ENCODE peak calls at places on chromosomes 11 and 22, in seven cellular contexts. A is HepG2, D is lower lobe of right lung, B is cardiac muscle cell, E is fibroblast of lung, K is colonic mucosa, C is left lung. N is an unnamed sample.

GRCh38 chr11:11072067-11072466 is 214.2 kb upstream of the ZBED5 start:
- DNase-seq in A (no peak), D (no peak), B (no peak), E (no peak), K (no peak), C (no peak), N (no peak)

GRCh38 chr11:706957-707816 is 1.2 kb downstream of the EPS8L2 start:
- DNase-seq in A (peak; percentile 94), D (peak; percentile 71), B (no peak), E (peak; percentile 70), K (peak; percentile 74), C (peak; percentile 85), N (no peak)

GRCh38 chr22:27825174-27825573 is 23.6 kb upstream of the MN1 start:
- DNase-seq in A (no peak), D (no peak), B (no peak), E (no peak), K (no peak), C (no peak), N (no peak)

GRCh38 chr11:91396243-91397133 is 828.1 kb upstream of the FAT3 start:
- DNase-seq in A (peak; percentile 82), D (no peak), B (no peak), E (peak; percentile 22), K (no peak), C (no peak), N (no peak)

GRCh38 chr11:63813563-63814382 is 517 bp downstream of the SPINDOC start:
- DNase-seq in A (no peak), D (peak; percentile 72), B (peak; percentile 73), E (peak; percentile 68), K (peak; percentile 55), C (peak; percentile 87), N (peak; percentile 68)

GRCh38 chr22:38026130-38027111 is 30.8 kb upstream of the PICK1 start:
- DNase-seq in A (no peak), D (peak; percentile 25), B (no peak), E (no peak), K (no peak), C (peak; percentile 63), N (no peak)

GRCh38 chr22:48152154-48152775 is 1389.8 kb downstream of the TBC1D22A start:
- DNase-seq in A (no peak), D (no peak), B (no peak), E (no peak), K (no peak), C (no peak), N (no peak)

GRCh38 chr22:20436309-20437252 is 1.0 kb downstream of the SCARF2 start:
- DNase-seq in A (no peak), D (peak; percentile 50), B (peak; percentile 74), E (peak; percentile 29), K (no peak), C (no peak), N (peak; percentile 66)

DNA sequence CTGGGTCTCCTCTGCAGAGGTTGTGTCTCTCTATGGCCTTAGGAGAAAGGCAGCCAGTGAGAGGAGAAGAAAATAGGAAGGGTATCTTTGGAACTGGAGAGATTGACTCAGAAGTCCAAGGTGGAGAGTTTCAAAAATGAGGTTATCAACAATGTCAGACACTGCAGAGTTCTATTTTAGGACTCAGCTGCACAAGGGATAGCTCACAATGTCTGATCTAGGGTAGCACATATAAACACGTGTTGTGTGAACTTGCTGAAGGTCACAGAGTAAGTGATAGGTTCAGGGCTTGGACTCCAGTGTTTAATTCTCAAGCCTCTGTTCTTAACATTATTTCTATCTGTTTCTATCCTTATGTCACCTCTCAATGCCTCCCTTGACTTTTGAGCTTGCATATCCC is 305.0 kb upstream of the LARGE1 start:
- DNase-seq in A (no peak), D (no peak), B (peak; percentile 22), E (no peak), K (no peak), C (no peak), N (no peak)
- H3K4me3 ChIP-seq in A (no peak overlapping the region), D (no peak overlapping the region), B (no peak overlapping the region), E (no peak overlapping the region), K (no peak overlapping the region), C (no peak overlapping the region), N (no peak overlapping the region)

GRCh38 chr11:75467311-75467710 is 34.3 kb upstream of the KLHL35 start:
- DNase-seq in A (no peak), D (peak; percentile 30), B (no peak), E (no peak), K (no peak), C (peak; percentile 55), N (no peak)
- H3K4me1 ChIP-seq in A (peaks cover 9% of the 10 kb centered on the region), D (peaks cover 33% of the 10 kb centered on the region), B (peaks cover 4% of the 10 kb centered on the region), E (peaks cover 6% of the 10 kb centered on the region), K (no peaks in the 10 kb centered on the region), C (peaks cover 13% of the 10 kb centered on the region), N (no peaks in the 10 kb centered on the region)

GRCh38 chr11:19435306-19435989 is 194.7 kb upstream of the E2F8 start:
- DNase-seq in A (no peak), D (no peak), B (no peak), E (no peak), K (no peak), C (no peak), N (no peak)
- H3K4me3 ChIP-seq in A (no peak overlapping the region), D (no peak overlapping the region), B (no peak overlapping the region), E (no peak overlapping the region), K (no peak overlapping the region), C (no peak overlapping the region), N (no peak overlapping the region)

DNA sequence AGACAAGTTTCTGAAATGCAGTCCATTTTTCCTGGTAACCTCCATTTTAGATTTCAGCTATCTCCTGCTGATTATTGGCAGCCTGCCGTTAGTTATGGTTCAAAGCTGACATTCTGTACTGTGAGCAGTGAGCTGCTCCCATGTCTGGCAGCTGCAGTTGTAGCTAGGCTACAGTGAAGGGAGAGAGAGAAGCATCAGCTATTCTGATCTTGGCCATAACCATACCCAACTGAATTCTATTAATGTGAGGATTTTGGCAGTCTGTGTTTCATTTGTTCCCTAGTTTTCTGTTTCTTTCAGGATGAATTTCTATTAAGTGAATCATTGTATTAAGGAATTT is 33.4 kb downstream of the SIK2 start:
- DNase-seq in A (no peak), D (no peak), B (no peak), E (peak; percentile 87), K (no peak), C (no peak), N (no peak)
- H3K4me1 ChIP-seq in A (peaks cover 52% of the 10 kb centered on the region), D (peaks cover 39% of the 10 kb centered on the region), B (peaks cover 6% of the 10 kb centered on the region), E (peaks cover 4% of the 10 kb centered on the region), K (peaks cover 6% of the 10 kb centered on the region), C (peaks cover 19% of the 10 kb centered on the region), N (peaks cover 57% of the 10 kb centered on the region)

DNA sequence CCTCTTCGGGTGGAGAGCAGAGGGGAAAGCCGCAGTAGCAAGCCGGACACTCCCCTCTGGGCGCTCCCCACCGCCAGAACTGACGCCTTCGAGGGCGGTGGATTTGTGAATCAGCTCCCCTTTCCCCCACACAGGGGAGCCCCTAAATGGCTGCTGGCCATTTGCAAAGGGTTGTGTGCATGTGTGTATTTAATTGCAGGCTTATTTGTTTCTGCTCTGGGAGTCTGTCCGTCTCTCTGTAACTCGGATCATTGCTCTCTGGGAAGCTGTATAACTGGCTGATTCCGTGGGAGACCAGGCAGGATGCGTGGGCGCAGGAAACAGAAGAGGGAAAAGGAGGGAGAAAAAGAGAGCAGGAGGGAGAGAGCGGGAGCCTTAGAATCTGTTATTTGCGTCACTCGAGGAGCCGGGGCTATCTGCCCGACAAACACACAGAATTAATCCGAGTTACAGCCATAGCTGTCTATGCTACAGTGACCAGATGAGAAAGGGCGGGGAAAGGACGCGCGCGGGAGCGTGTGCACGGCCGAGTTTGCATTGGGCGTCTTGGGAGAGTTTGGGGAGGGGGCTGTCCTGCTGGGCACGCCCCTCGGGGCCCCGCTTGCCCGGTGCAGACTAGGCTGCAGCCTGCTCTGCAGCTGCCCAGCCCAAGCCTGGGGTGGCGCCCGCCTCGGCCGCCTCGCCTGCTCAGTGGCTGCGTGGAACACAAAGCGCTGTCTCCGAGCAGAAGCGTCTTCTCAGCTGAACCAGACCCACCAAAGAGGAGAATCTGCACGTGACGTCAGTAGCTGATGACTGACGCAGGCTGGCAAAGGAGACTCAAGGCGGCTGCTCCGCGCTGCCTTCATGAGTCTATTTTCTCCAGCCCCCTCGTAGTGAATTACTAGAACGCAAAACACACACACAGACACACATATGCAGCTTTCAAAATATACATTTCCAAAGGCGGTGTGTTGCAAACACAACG is 105.3 kb upstream of the HSD17B12 start:
- DNase-seq in A (no peak), D (no peak), B (peak; percentile 75), E (peak; percentile 61), K (no peak), C (no peak), N (no peak)
- H3K4me3 ChIP-seq in A (no peak overlapping the region), D (peak overlapping the region; percentile 33), B (peak overlapping the region; percentile 44), E (peak overlapping the region; percentile 32), K (no peak overlapping the region), C (no peak overlapping the region), N (no peak overlapping the region)

N was measured in SJSA1.